ENCODE peak calls at places on chromosomes 16 and 17, in ten cellular contexts. Y is heart left ventricle, D is kidney, Q is AG10803, H is heart right ventricle, G is vagina, U is A549, K is adrenal gland, J is ascending aorta, B is left ventricle myocardium inferior. I is an unnamed sample.

GRCh38 chr17:73203135-73203787 is 10.4 kb downstream of the COG1 start:
- DNase-seq in K (no peak), H (no peak), U (no peak), B (no peak), D (no peak), G (no peak), Y (no peak), J (no peak), Q (no peak), I (no peak)

GRCh38 chr16:89350701-89351380 is 133.3 kb downstream of the ZNF778 start:
- DNase-seq in Q (peak), K (no peak), Y (no peak), H (no peak), U (no peak), G (no peak), J (no peak), B (no peak), D (peak), I (no peak)

GRCh38 chr16:55370762-55371482 is 46.9 kb downstream of the IRX6 start:
- DNase-seq in J (no peak), G (no peak), Y (peak), B (peak), H (peak), D (peak), Q (peak), U (peak), K (peak), I (peak)

GRCh38 chr16:5502467-5502869 is 404.9 kb upstream of the EEF2KMT start:
- DNase-seq in J (no peak), Q (no peak), H (no peak), B (no peak), D (no peak), U (peak), G (no peak), K (no peak), Y (no peak), I (no peak)

GRCh38 chr17:64736804-64737492 is 74.8 kb upstream of the SMURF2 start:
- DNase-seq in Y (no peak), B (no peak), K (peak), U (no peak), Q (peak), G (no peak), D (no peak), H (no peak), J (no peak), I (peak)

GRCh38 chr16:16092925-16093624 is 130.2 kb downstream of the ABCC6 start:
- DNase-seq in J (no peak), K (peak), B (no peak), D (no peak), H (no peak), Y (peak), U (no peak), Q (peak), G (no peak), I (peak)

GRCh38 chr17:68019336-68019674 is 16.2 kb upstream of the KPNA2 start:
- DNase-seq in B (no peak), D (no peak), J (no peak), Q (no peak), U (no peak), Y (no peak), H (no peak), G (no peak), K (no peak), I (no peak)

GRCh38 chr16:27222499-27223225 is 19.3 kb downstream of the KDM8 start:
- DNase-seq in Y (peak), U (no peak), H (peak), B (peak), Q (peak), G (no peak), J (no peak), D (no peak), K (no peak), I (peak)

GRCh38 chr16:50308237-50308965 is 42.0 kb downstream of the ADCY7 start:
- DNase-seq in K (no peak), G (peak), B (no peak), D (peak), H (no peak), Q (no peak), Y (no peak), J (no peak), U (no peak), I (no peak)

GRCh38 chr16:75660726-75661302 is 13.2 kb downstream of the TERF2IP start:
- DNase-seq in U (no peak), B (no peak), D (no peak), J (no peak), H (no peak), Y (no peak), K (no peak), Q (no peak), G (no peak), I (no peak)

GRCh38 chr16:64391009-64391663 is 730.7 kb downstream of the CDH11 start:
- DNase-seq in K (no peak), Q (no peak), Y (no peak), H (no peak), U (no peak), G (no peak), B (no peak), D (no peak), J (no peak), I (peak)

GRCh38 chr17:74239169-74239568 is 25.8 kb downstream of the TTYH2 start:
- DNase-seq in H (peak), B (peak), U (no peak), Q (no peak), J (peak), K (no peak), G (no peak), D (no peak), Y (no peak), I (no peak)

GRCh38 chr17:77466140-77466539 is 325.4 kb downstream of the SEC14L1 start:
- DNase-seq in H (no peak), J (no peak), D (peak), Q (no peak), U (no peak), G (no peak), Y (no peak), B (no peak), K (no peak), I (no peak)

GRCh38 chr17:43984521-43984920 is 19.9 kb upstream of the NAGS start:
- DNase-seq in Y (no peak), H (no peak), U (no peak), J (no peak), D (no peak), Q (no peak), B (no peak), G (no peak), K (no peak), I (no peak)

GRCh38 chr16:79609861-79610260 is 9.3 kb upstream of the MAF start:
- DNase-seq in G (no peak), B (no peak), K (no peak), H (no peak), J (no peak), Q (no peak), D (no peak), Y (no peak), U (no peak), I (no peak)

GRCh38 chr17:35743911-35744328 is 9.1 kb downstream of the GAS2L2 start:
- DNase-seq in Y (no peak), H (no peak), K (no peak), U (no peak), Q (peak), G (no peak), B (no peak), J (no peak), D (peak), I (peak)

GRCh38 chr16:86818701-86819522 is 240.6 kb downstream of the FOXL1 start:
- DNase-seq in H (no peak), K (no peak), G (no peak), B (no peak), J (no peak), D (no peak), U (no peak), Y (no peak), Q (no peak), I (no peak)

GRCh38 chr17:63842173-63842539 is 329 bp downstream of the SMARCD2 start:
- DNase-seq in Y (peak), U (no peak), Q (no peak), G (no peak), D (peak), J (no peak), K (peak), H (peak), B (peak), I (no peak)

GRCh38 chr16:60907645-60908044 is 1128.6 kb downstream of the CDH8 start:
- DNase-seq in J (no peak), H (no peak), B (no peak), K (no peak), Q (peak), U (no peak), Y (no peak), D (no peak), G (no peak), I (no peak)

GRCh38 chr16:58449768-58450167 is 50.2 kb upstream of the NDRG4 start:
- DNase-seq in B (no peak), D (no peak), J (no peak), G (no peak), U (no peak), H (no peak), K (no peak), Y (no peak), Q (no peak), I (no peak)

GRCh38 chr17:34435182-34435928 is 72.3 kb upstream of the CCL1 start:
- DNase-seq in D (no peak), G (no peak), H (no peak), U (no peak), J (no peak), Y (no peak), K (no peak), Q (no peak), B (no peak), I (no peak)

GRCh38 chr17:17737938-17738894 is 57.0 kb downstream of the RAI1 start:
- DNase-seq in J (no peak), B (no peak), Y (no peak), K (no peak), Q (no peak), U (no peak), H (no peak), D (peak), G (no peak), I (no peak)

GRCh38 chr17:15941781-15942180 is 3.1 kb upstream of the ADORA2B start:
- DNase-seq in G (no peak), U (no peak), K (no peak), J (no peak), Y (no peak), D (peak), Q (no peak), B (no peak), H (no peak), I (peak)

GRCh38 chr17:36647598-36647997 is 46.2 kb downstream of the MRM1 start:
- DNase-seq in Q (no peak), G (no peak), K (no peak), H (no peak), B (no peak), J (no peak), D (no peak), U (no peak), Y (no peak), I (no peak)

GRCh38 chr16:62038225-62038624 is 2.0 kb upstream of the CDH8 start:
- DNase-seq in Q (no peak), D (no peak), G (no peak), U (no peak), B (no peak), Y (no peak), J (no peak), H (no peak), K (no peak), I (no peak)

GRCh38 chr16:62036807-62037135 is 533 bp upstream of the CDH8 start:
- DNase-seq in D (no peak), J (no peak), H (no peak), Y (no peak), B (no peak), G (no peak), U (no peak), K (no peak), Q (no peak), I (no peak)

GRCh38 chr16:62038646-62039045 is 2.4 kb upstream of the CDH8 start:
- DNase-seq in D (no peak), H (no peak), G (no peak), B (no peak), J (no peak), U (no peak), K (no peak), Y (no peak), Q (no peak), I (no peak)

GRCh38 chr16:62036101-62036806 is at the start of gene CDH8:
- DNase-seq in J (no peak), K (no peak), U (no peak), Y (peak), H (no peak), D (no peak), Q (peak), G (no peak), B (no peak), I (no peak)

GRCh38 chr16:62041401-62041800 is 5.2 kb upstream of the CDH8 start:
- DNase-seq in H (no peak), G (no peak), K (peak), U (peak), Y (no peak), D (no peak), B (no peak), J (no peak), Q (peak), I (peak)
- TF ChIP-seq CTCF in H (peak), G (no peak), K (peak), U (peak), Y (peak), D (no peak), B (peak), J (peak), Q (peak), I (peak)

GRCh38 chr17:37743612-37743874 is 1.3 kb downstream of the HNF1B start:
- DNase-seq in Q (no peak), Y (no peak), D (peak), J (no peak), K (no peak), H (no peak), B (no peak), U (peak), G (no peak), I (no peak)

GRCh38 chr17:37742762-37743611 is 1.9 kb downstream of the HNF1B start:
- DNase-seq in D (peak), H (no peak), Q (no peak), Y (no peak), B (no peak), G (no peak), K (no peak), J (no peak), U (peak), I (no peak)

GRCh38 chr17:37740861-37741260 is 4.0 kb downstream of the HNF1B start:
- DNase-seq in K (no peak), H (no peak), U (no peak), D (no peak), G (no peak), J (no peak), Y (no peak), B (no peak), Q (no peak), I (no peak)

GRCh38 chr17:37742114-37742761 is 2.6 kb downstream of the HNF1B start:
- DNase-seq in Y (no peak), U (peak), D (peak), K (no peak), B (no peak), J (no peak), G (no peak), H (no peak), Q (no peak), I (no peak)

GRCh38 chr17:37741334-37742113 is 3.3 kb downstream of the HNF1B start:
- DNase-seq in G (no peak), D (no peak), B (no peak), J (no peak), H (no peak), U (peak), Y (no peak), K (no peak), Q (no peak), I (no peak)
- H3K4me3 ChIP-seq in G (no peak), D (peak), B (peak), J (no peak), H (peak), U (peak), Y (peak), K (no peak), Q (peak), I (no peak)

DNA sequence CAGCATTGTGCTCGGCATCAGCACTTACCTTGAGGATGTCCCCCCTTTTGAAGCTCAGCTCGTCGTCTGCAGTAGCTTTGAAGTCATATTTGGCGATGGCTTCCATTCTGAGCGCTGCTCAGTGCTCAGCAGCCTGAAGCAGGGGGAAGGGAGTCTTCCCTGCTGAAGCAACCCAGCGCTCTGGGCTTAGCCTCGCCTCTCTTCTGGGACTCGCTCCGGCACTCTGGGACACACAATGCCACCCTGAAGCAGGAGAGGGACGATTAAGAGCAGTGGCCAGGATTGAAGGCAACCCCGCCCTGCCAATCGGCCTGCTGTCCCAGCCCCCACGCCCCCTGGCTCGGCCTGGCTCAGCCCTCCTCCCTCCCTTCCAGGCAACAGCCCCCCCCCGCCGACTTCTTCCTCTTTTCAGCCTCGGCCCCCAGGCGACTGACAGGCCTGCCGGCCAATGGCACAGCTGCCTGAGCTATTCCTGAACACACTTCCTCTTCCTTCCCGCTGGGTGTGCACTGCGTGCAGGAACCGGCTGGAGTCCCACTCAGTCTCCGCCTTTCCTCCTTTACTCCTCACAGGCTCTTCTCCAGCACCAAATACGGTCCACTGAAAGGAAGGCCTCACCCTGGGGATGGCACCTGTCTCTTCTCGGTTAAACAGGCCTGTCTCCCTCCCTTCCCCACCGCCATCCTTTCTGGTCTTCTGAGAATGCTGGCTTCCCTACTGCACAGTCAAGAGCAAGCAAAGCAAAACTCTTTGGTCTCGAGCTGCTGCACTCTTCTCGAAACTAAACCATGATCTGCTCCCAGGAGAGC is 11.8 kb downstream of the GRB2 start:
- DNase-seq in G (peak), D (peak), Q (peak), J (peak), K (peak), H (peak), U (peak), Y (peak), B (peak), I (peak)
- TF ChIP-seq CTCF in G (no peak), D (peak), Q (peak), J (peak), K (peak), H (no peak), U (no peak), Y (no peak), B (peak), I (no peak)

GRCh38 chr16:70730944-70731343 is 45.1 kb upstream of the MTSS2 start:
- DNase-seq in U (no peak), K (no peak), Q (no peak), G (no peak), J (no peak), D (no peak), B (peak), H (peak), Y (no peak), I (no peak)

GRCh38 chr16:70728145-70728544 is 42.3 kb upstream of the MTSS2 start:
- DNase-seq in H (no peak), Y (no peak), U (no peak), K (no peak), Q (no peak), J (no peak), G (no peak), D (no peak), B (no peak), I (no peak)

GRCh38 chr16:70730016-70730415 is 44.2 kb upstream of the MTSS2 start:
- DNase-seq in J (no peak), D (no peak), U (no peak), Q (no peak), H (no peak), G (no peak), K (no peak), Y (no peak), B (no peak), I (no peak)

GRCh38 chr16:70726869-70727494 is 41.1 kb upstream of the MTSS2 start:
- DNase-seq in D (no peak), Q (no peak), J (no peak), G (no peak), K (no peak), B (peak), U (no peak), Y (no peak), H (peak), I (no peak)

DNA sequence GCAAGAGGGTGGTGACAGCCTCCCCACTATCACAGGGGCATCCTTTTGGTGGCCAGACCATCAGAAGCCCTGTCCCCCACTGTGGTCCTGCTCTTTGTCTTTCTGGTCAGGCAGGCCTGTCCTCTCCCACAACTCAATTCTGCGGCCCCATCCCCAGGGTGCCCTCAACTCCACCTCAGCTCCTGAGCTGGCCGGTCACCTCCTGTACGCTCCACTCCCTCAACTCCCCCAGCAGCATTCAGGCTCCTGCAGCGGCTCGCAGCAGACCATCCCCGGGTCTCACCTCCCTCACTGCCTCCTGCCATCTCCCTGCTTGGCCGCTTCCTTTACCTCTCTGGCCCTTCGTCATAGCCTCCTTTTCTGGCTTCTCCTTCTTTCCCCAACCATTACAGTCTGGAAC is 43.4 kb upstream of the MTSS2 start:
- DNase-seq in U (no peak), B (no peak), H (no peak), K (no peak), D (no peak), Q (no peak), J (no peak), Y (no peak), G (no peak), I (no peak)
- H3K4me3 ChIP-seq in U (no peak), B (no peak), H (no peak), K (no peak), D (no peak), Q (no peak), J (no peak), Y (no peak), G (no peak), I (no peak)

DNA sequence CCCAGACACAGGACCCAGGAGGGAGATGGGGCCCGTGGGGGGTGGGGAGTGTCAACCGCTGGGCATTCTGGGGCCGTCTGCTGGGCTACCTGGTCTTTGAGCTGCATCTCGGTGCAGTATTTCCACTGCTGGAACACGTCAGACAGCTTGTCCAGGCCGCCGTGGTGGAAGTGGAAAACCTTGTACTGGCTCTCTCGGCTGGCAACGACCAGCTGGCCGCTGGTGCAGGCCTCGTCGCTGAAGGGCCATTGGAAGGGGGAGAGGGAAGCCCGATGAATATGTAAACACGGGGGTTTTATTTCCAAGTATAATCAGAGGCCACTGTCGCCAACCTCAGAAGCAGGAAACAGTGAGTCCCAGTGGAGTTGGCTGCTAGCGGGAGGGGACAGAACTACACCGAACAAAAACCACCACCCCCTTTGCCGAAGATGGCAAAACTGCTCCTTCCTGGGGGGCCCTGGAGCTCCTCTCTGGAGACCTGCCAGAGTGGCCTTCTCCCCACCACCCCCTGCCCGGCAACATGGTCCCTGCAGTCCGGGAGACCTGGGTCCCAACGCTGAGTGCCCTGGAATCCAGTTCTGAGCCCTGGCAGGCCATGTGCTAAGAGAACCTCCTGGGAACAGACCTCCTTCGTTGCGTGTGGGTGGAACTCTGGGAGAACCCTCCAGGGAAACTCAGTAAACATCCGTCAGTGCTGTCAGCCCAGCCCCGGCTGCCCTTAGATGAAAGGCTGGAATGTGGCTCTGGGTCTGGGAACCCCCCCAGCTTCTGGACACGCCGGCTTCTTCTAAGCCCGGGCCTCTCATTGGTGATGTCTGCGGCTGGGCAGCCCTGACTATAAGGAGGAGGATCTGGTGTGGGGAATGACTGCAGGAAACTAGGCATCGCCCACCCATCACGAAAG is 84.1 kb downstream of the TBC1D16 start:
- DNase-seq in U (no peak), Q (peak), B (peak), K (no peak), G (no peak), Y (peak), J (no peak), H (peak), D (peak), I (peak)
- TF ChIP-seq CTCF in U (no peak), Q (peak), B (peak), K (no peak), G (no peak), Y (no peak), J (no peak), H (no peak), D (no peak), I (no peak)

GRCh38 chr17:49514374-49514738 is 19.3 kb downstream of the NGFR start:
- DNase-seq in J (no peak), K (no peak), Q (no peak), B (no peak), Y (no peak), D (peak), H (no peak), U (peak), G (no peak), I (peak)
- H3K4me3 ChIP-seq in J (no peak), K (no peak), Q (no peak), B (peak), Y (peak), D (no peak), H (no peak), U (no peak), G (no peak), I (no peak)

GRCh38 chr17:40663252-40663651 is 1.7 kb downstream of the KRT222 start:
- DNase-seq in D (no peak), Q (no peak), Y (no peak), K (no peak), H (no peak), B (no peak), J (no peak), G (no peak), U (no peak), I (no peak)
- TF ChIP-seq CTCF in D (no peak), Q (no peak), Y (no peak), K (no peak), H (no peak), B (no peak), J (no peak), G (no peak), U (no peak), I (no peak)

GRCh38 chr16:66572356-66572755 is 6.1 kb downstream of the CMTM1 start:
- DNase-seq in K (no peak), J (no peak), B (no peak), Y (no peak), H (no peak), U (no peak), Q (no peak), D (no peak), G (no peak), I (no peak)
- H3K4me3 ChIP-seq in K (no peak), J (no peak), B (no peak), Y (no peak), H (no peak), U (no peak), Q (no peak), D (no peak), G (no peak), I (no peak)